ENCODE peak calls at places on chromosomes 4 and X, in five cellular contexts. R is K562; V is heart right ventricle; Y is MV-4-11; Z is activated CD8-positive, alpha-beta T cell treated with anti-CD3 and anti-CD28 coated beads for 36 hours. N is an unnamed sample.

GRCh38 chr4:129092636-129093172 is 635 bp downstream of the SCLT1 start:
- DNase-seq in R (peak), V (no peak), Y (no peak), Z (no peak), N (no peak)

GRCh38 chr4:38424171-38424871 is 239.7 kb upstream of the KLF3 start:
- DNase-seq in R (no peak), V (peak), Y (no peak), Z (no peak), N (peak)

GRCh38 chr4:3465698-3466671 is 2.9 kb downstream of the DOK7 start:
- DNase-seq in R (peak), V (no peak), Y (no peak), Z (no peak), N (peak)

GRCh38 chr4:183471960-183472708 is 27.7 kb downstream of the CDKN2AIP start:
- DNase-seq in R (peak), V (peak), Y (peak), Z (peak), N (peak)

GRCh38 chr4:168831919-168832745 is 177.9 kb downstream of the CBR4 start:
- DNase-seq in R (peak), V (peak), Y (no peak), Z (peak), N (peak)

GRCh38 chrX:11105080-11105479 is 6.1 kb upstream of the HCCS start:
- DNase-seq in R (peak), V (no peak), Y (no peak), Z (no peak), N (no peak)

GRCh38 chrX:18886344-18887161 is 97.4 kb downstream of the PHKA2 start:
- DNase-seq in R (peak), V (peak), Y (peak), Z (peak), N (peak)

GRCh38 chr4:176271749-176272148 is 2.7 kb upstream of the ASB5 start:
- DNase-seq in R (no peak), V (no peak), Y (no peak), Z (no peak), N (no peak)

GRCh38 chrX:10423716-10424115 is 196.7 kb downstream of the MID1 start:
- DNase-seq in R (no peak), V (no peak), Y (no peak), Z (no peak), N (no peak)

GRCh38 chr4:768995-769394 is 56.9 kb downstream of the CPLX1 start:
- DNase-seq in R (no peak), V (no peak), Y (no peak), Z (no peak), N (no peak)

GRCh38 chr4:122666527-122667245 is 45.8 kb upstream of the IL21 start:
- DNase-seq in R (no peak), V (no peak), Y (peak), Z (peak), N (no peak)

GRCh38 chr4:165828928-165829327 is 44.1 kb upstream of the TLL1 start:
- DNase-seq in R (no peak), V (no peak), Y (no peak), Z (no peak), N (no peak)

GRCh38 chr4:40262079-40262528 is 65.3 kb downstream of the RHOH start:
- DNase-seq in R (no peak), V (no peak), Y (peak), Z (no peak), N (no peak)

GRCh38 chr4:121799888-121800501 is 1.1 kb upstream of the EXOSC9 start:
- DNase-seq in R (no peak), V (no peak), Y (no peak), Z (no peak), N (no peak)

GRCh38 chrX:53284684-53285447 is 3.5 kb upstream of the IQSEC2 start:
- DNase-seq in R (peak), V (peak), Y (peak), Z (peak), N (peak)

GRCh38 chr4:22686156-22686555 is 6.6 kb upstream of the GBA3 start:
- DNase-seq in R (no peak), V (no peak), Y (no peak), Z (no peak), N (no peak)

GRCh38 chr4:12933760-12934221 is 550.3 kb downstream of the RAB28 start:
- DNase-seq in R (no peak), V (no peak), Y (no peak), Z (no peak), N (no peak)

GRCh38 chr4:139050436-139050835 is 34.9 kb downstream of the NOCT start:
- DNase-seq in R (no peak), V (no peak), Y (no peak), Z (no peak), N (no peak)

GRCh38 chr4:133866328-133866699 is 335.3 kb downstream of the PABPC4L start:
- DNase-seq in R (no peak), V (no peak), Y (no peak), Z (no peak), N (no peak)

GRCh38 chr4:106160560-106160959 is 155.4 kb downstream of the TBCK start:
- DNase-seq in R (no peak), V (no peak), Y (peak), Z (no peak), N (no peak)

GRCh38 chrX:25544641-25545040 is 528.9 kb upstream of the ARX start:
- DNase-seq in R (no peak), V (no peak), Y (no peak), Z (no peak), N (no peak)

GRCh38 chr4:96009720-96010119 is 169.8 kb downstream of the PDHA2 start:
- DNase-seq in R (no peak), V (no peak), Y (no peak), Z (no peak), N (no peak)

GRCh38 chr4:112099701-112100289 is 45.5 kb upstream of the FAM241A start:
- DNase-seq in R (peak), V (no peak), Y (peak), Z (no peak), N (no peak)

GRCh38 chrX:98338544-98338943 is 1454.8 kb downstream of the RPA4 start:
- DNase-seq in R (no peak), V (no peak), Y (no peak), Z (no peak), N (no peak)